ENCODE peak calls at places on chromosomes 1 and 21, in seven cellular contexts. X is foreskin fibroblast; N is AG09319; I is glutamatergic neuron; D is colonic mucosa; Y is ovary; K is CD4-positive, alpha-beta T cell. G is an unnamed sample.
A peak's percentile ranks its signal among the peaks of the same experiment; 100 is the strongest.

GRCh38 chr1:23007106-23007505 is 8.5 kb downstream of the TEX46 start:
- DNase-seq in X (no peak), N (no peak), I (no peak), D (no peak), Y (no peak), K (no peak), G (no peak)

GRCh38 chr1:160427625-160428024 is 27.3 kb downstream of the VANGL2 start:
- DNase-seq in X (no peak), N (no peak), I (no peak), D (no peak), Y (no peak), K (no peak), G (no peak)

GRCh38 chr1:167166703-167167100 is 54.0 kb upstream of the POU2F1 start:
- DNase-seq in X (no peak), N (no peak), I (no peak), D (peak; percentile 70), Y (no peak), K (no peak), G (no peak)

GRCh38 chr21:37435120-37435519 is 68.5 kb downstream of the DYRK1A start:
- DNase-seq in X (peak; percentile 92), N (peak; percentile 74), I (peak; percentile 51), D (no peak), Y (no peak), K (peak; percentile 19), G (no peak)

GRCh38 chr21:40194181-40194580 is 326.9 kb downstream of the PCP4 start:
- DNase-seq in X (no peak), N (no peak), I (no peak), D (no peak), Y (no peak), K (no peak), G (no peak)

GRCh38 chr1:62875676-62876075 is 91.7 kb downstream of the ATG4C start:
- DNase-seq in X (no peak), N (no peak), I (no peak), D (no peak), Y (no peak), K (no peak), G (no peak)

GRCh38 chr21:25636727-25637126 is 2.3 kb upstream of the JAM2 start:
- DNase-seq in X (no peak), N (no peak), I (no peak), D (no peak), Y (no peak), K (no peak), G (no peak)

GRCh38 chr21:39082656-39083376 is 100.4 kb downstream of the PSMG1 start:
- DNase-seq in X (no peak), N (no peak), I (no peak), D (peak; percentile 53), Y (no peak), K (no peak), G (no peak)

GRCh38 chr1:16718908-16719533 is 21.3 kb upstream of the RNU1-4 start:
- DNase-seq in X (no peak), N (no peak), I (no peak), D (peak; percentile 18), Y (peak; percentile 23), K (no peak), G (no peak)

GRCh38 chr1:198575715-198576641 is 35.5 kb upstream of the ATP6V1G3 start:
- DNase-seq in X (peak; percentile 13), N (no peak), I (no peak), D (no peak), Y (no peak), K (no peak), G (no peak)

GRCh38 chr21:32412998-32413504 is 545 bp downstream of the EVA1C start:
- DNase-seq in X (no peak), N (no peak), I (peak; percentile 26), D (peak; percentile 77), Y (peak; percentile 67), K (no peak), G (no peak)

GRCh38 chr1:200364121-200364759 is 45.6 kb downstream of the ZNF281 start:
- DNase-seq in X (no peak), N (no peak), I (no peak), D (no peak), Y (no peak), K (no peak), G (no peak)

GRCh38 chr1:9846611-9847171 is 22.9 kb upstream of the CLSTN1 start:
- DNase-seq in X (no peak), N (no peak), I (no peak), D (no peak), Y (no peak), K (no peak), G (no peak)

GRCh38 chr1:211589782-211590721 is 11.1 kb upstream of the SLC30A1 start:
- DNase-seq in X (no peak), N (no peak), I (no peak), D (no peak), Y (no peak), K (no peak), G (no peak)

GRCh38 chr1:17538428-17539130 is 919 bp upstream of the ARHGEF10L start:
- DNase-seq in X (no peak), N (no peak), I (peak; percentile 84), D (peak; percentile 66), Y (peak; percentile 47), K (no peak), G (peak; percentile 86)

GRCh38 chr1:245261786-245262185 is 107.0 kb downstream of the KIF26B start:
- DNase-seq in X (no peak), N (peak; percentile 31), I (no peak), D (no peak), Y (no peak), K (no peak), G (no peak)

GRCh38 chr1:181081399-181081798 is 7.1 kb upstream of the IER5 start:
- DNase-seq in X (no peak), N (no peak), I (no peak), D (no peak), Y (no peak), K (no peak), G (no peak)

GRCh38 chr1:94737124-94737998 is 82.8 kb upstream of the SLC44A3 start:
- DNase-seq in X (no peak), N (no peak), I (no peak), D (no peak), Y (no peak), K (no peak), G (no peak)

GRCh38 chr1:243475966-243476365 is 220.1 kb downstream of the SDCCAG8 start:
- DNase-seq in X (no peak), N (no peak), I (peak; percentile 76), D (no peak), Y (no peak), K (no peak), G (no peak)

GRCh38 chr21:45227735-45228134 is 60.0 kb downstream of the POFUT2 start:
- DNase-seq in X (no peak), N (no peak), I (no peak), D (no peak), Y (no peak), K (no peak), G (no peak)
- TF ChIP-seq CTCF in X (no peak), N (no peak), I (no peak), D (no peak), Y (no peak), K (no peak), G (no peak)

GRCh38 chr1:241533375-241534115 is 1.4 kb downstream of the KMO start:
- DNase-seq in X (no peak), N (no peak), I (no peak), D (no peak), Y (no peak), K (no peak), G (no peak)

GRCh38 chr1:241527146-241527545 is 5.0 kb upstream of the KMO start:
- DNase-seq in X (no peak), N (no peak), I (no peak), D (no peak), Y (no peak), K (no peak), G (no peak)

GRCh38 chr1:241532864-241533263 is 686 bp downstream of the KMO start:
- DNase-seq in X (no peak), N (no peak), I (no peak), D (no peak), Y (no peak), K (no peak), G (no peak)

GRCh38 chr1:241532173-241532553 is at the start of gene KMO:
- DNase-seq in X (no peak), N (no peak), I (no peak), D (no peak), Y (no peak), K (no peak), G (no peak)

GRCh38 chr1:241531195-241532172 is 694 bp upstream of the KMO start:
- DNase-seq in X (peak; percentile 41), N (peak; percentile 41), I (no peak), D (no peak), Y (no peak), K (no peak), G (no peak)
- TF ChIP-seq CTCF in X (peak; percentile 32), N (peak; percentile 45), I (peak; percentile 53), D (peak; percentile 54), Y (no peak), K (peak; percentile 74), G (peak; percentile 61)

GRCh38 chr1:1924378-1924777 is 5.3 kb upstream of the TMEM52 start:
- DNase-seq in X (no peak), N (no peak), I (peak; percentile 17), D (no peak), Y (no peak), K (no peak), G (no peak)

GRCh38 chr1:1922782-1923680 is 4.0 kb upstream of the TMEM52 start:
- DNase-seq in X (no peak), N (no peak), I (peak; percentile 27), D (peak; percentile 72), Y (peak; percentile 31), K (no peak), G (no peak)

GRCh38 chr1:1921901-1922753 is 3.0 kb upstream of the TMEM52 start:
- DNase-seq in X (no peak), N (no peak), I (no peak), D (no peak), Y (peak; percentile 38), K (no peak), G (no peak)

GRCh38 chr1:1924849-1925248 is 5.8 kb upstream of the TMEM52 start:
- DNase-seq in X (no peak), N (no peak), I (no peak), D (no peak), Y (no peak), K (no peak), G (no peak)

DNA sequence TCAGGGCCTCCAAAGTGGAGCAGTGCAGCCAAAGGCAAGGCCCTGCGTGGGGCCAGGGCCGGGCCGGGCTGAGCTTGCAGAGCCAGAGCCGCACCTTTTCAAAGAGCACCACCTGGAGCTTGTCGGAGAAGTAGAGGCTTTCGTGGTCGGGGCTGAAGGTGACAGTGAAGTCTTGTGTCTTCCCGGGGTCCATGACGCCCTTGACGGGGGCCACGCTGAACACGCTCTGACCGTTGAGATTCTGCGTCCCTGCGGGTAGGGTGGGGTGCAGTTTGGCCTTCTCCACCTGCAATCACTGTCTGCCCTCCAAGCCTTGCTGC is 4.6 kb upstream of the TMEM52 start:
- DNase-seq in X (no peak), N (no peak), I (peak; percentile 23), D (no peak), Y (no peak), K (no peak), G (no peak)
- TF ChIP-seq CTCF in X (no peak), N (no peak), I (no peak), D (no peak), Y (no peak), K (no peak), G (no peak)

DNA sequence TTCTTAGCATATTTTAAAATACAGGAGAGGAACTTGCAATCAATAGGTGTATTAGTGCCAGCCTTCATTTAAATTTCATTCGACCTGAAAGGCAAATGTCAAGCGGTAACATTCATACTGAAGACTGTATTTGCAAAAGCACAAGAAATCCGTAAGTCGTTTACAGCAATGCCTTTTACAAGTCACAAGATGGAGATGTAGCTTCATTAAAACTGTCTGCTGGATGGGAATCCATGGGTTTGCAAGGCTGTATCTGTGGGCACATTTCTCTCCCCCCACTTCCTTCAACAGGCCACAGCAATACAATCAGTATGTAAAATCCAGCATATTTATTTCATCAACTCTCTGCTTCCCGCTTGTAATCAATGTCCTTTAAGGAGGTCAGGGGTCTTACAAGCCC is 147.1 kb downstream of the SLC45A1 start:
- DNase-seq in X (peak; percentile 30), N (no peak), I (no peak), D (no peak), Y (no peak), K (no peak), G (no peak)
- TF ChIP-seq CTCF in X (no peak), N (peak; percentile 7), I (no peak), D (no peak), Y (peak; percentile 12), K (no peak), G (no peak)

G was measured in mesothelial cell of epicardium.